ENCODE peak calls at places on chromosomes 7 and 10, in ten cellular contexts. One of them, this sample, is unnamed.
A peak's percentile ranks its signal among the peaks of the same experiment; 100 is the strongest.

GRCh38 chr10:75544381-75544780 is 113.0 kb downstream of the LRMDA start:
- DNase-seq in breast epithelium: no peak
- DNase-seq in SJSA1: peak; percentile 42
- DNase-seq in mammary epithelial cell: no peak
- DNase-seq in H9: no peak
- DNase-seq in spleen: no peak
- DNase-seq in PC-9: no peak
- DNase-seq in GM23248: peak; percentile 29
- DNase-seq in CD8-positive, alpha-beta memory T cell: no peak
- DNase-seq in A549: no peak
- DNase-seq in this sample: no peak

GRCh38 chr10:95337354-95337753 is 46.6 kb upstream of the PDLIM1 start:
- DNase-seq in breast epithelium: no peak
- DNase-seq in SJSA1: no peak
- DNase-seq in mammary epithelial cell: no peak
- DNase-seq in H9: no peak
- DNase-seq in spleen: no peak
- DNase-seq in PC-9: no peak
- DNase-seq in GM23248: no peak
- DNase-seq in CD8-positive, alpha-beta memory T cell: no peak
- DNase-seq in A549: no peak
- DNase-seq in this sample: no peak

GRCh38 chr10:5094265-5095205 is at the start of gene AKR1C3:
- DNase-seq in breast epithelium: no peak
- DNase-seq in SJSA1: peak; percentile 57
- DNase-seq in mammary epithelial cell: peak; percentile 80
- DNase-seq in H9: peak; percentile 60
- DNase-seq in spleen: no peak
- DNase-seq in PC-9: peak; percentile 37
- DNase-seq in GM23248: peak; percentile 88
- DNase-seq in CD8-positive, alpha-beta memory T cell: no peak
- DNase-seq in A549: peak; percentile 61
- DNase-seq in this sample: peak; percentile 73

GRCh38 chr10:88271736-88272135 is 311.4 kb downstream of the RNLS start:
- DNase-seq in breast epithelium: no peak
- DNase-seq in SJSA1: no peak
- DNase-seq in mammary epithelial cell: peak; percentile 50
- DNase-seq in H9: no peak
- DNase-seq in spleen: no peak
- DNase-seq in PC-9: no peak
- DNase-seq in GM23248: peak; percentile 50
- DNase-seq in CD8-positive, alpha-beta memory T cell: no peak
- DNase-seq in A549: no peak
- DNase-seq in this sample: no peak

GRCh38 chr10:124680675-124681074 is 63.5 kb downstream of the FAM53B start:
- DNase-seq in breast epithelium: no peak
- DNase-seq in SJSA1: no peak
- DNase-seq in mammary epithelial cell: no peak
- DNase-seq in H9: no peak
- DNase-seq in spleen: peak; percentile 88
- DNase-seq in PC-9: no peak
- DNase-seq in GM23248: peak; percentile 58
- DNase-seq in CD8-positive, alpha-beta memory T cell: no peak
- DNase-seq in A549: no peak
- DNase-seq in this sample: peak; percentile 90

GRCh38 chr7:55065079-55065478 is 46.3 kb downstream of the EGFR start:
- DNase-seq in breast epithelium: no peak
- DNase-seq in SJSA1: peak; percentile 97
- DNase-seq in mammary epithelial cell: peak; percentile 89
- DNase-seq in H9: no peak
- DNase-seq in spleen: no peak
- DNase-seq in PC-9: peak; percentile 78
- DNase-seq in GM23248: peak; percentile 100
- DNase-seq in CD8-positive, alpha-beta memory T cell: no peak
- DNase-seq in A549: peak; percentile 84
- DNase-seq in this sample: peak; percentile 81

GRCh38 chr10:125035136-125035535 is 93.2 kb downstream of the ZRANB1 start:
- DNase-seq in breast epithelium: no peak
- DNase-seq in SJSA1: peak; percentile 97
- DNase-seq in mammary epithelial cell: peak; percentile 83
- DNase-seq in H9: no peak
- DNase-seq in spleen: no peak
- DNase-seq in PC-9: peak; percentile 27
- DNase-seq in GM23248: peak; percentile 84
- DNase-seq in CD8-positive, alpha-beta memory T cell: no peak
- DNase-seq in A549: no peak
- DNase-seq in this sample: peak; percentile 98

GRCh38 chr10:129332476-129332875 is 134.6 kb upstream of the MGMT start:
- DNase-seq in breast epithelium: no peak
- DNase-seq in SJSA1: no peak
- DNase-seq in mammary epithelial cell: no peak
- DNase-seq in H9: peak; percentile 75
- DNase-seq in spleen: no peak
- DNase-seq in PC-9: no peak
- DNase-seq in GM23248: no peak
- DNase-seq in CD8-positive, alpha-beta memory T cell: no peak
- DNase-seq in A549: no peak
- DNase-seq in this sample: no peak

GRCh38 chr10:77531441-77532001 is 106.1 kb downstream of the KCNMA1 start:
- DNase-seq in breast epithelium: no peak
- DNase-seq in SJSA1: peak; percentile 91
- DNase-seq in mammary epithelial cell: peak; percentile 82
- DNase-seq in H9: no peak
- DNase-seq in spleen: no peak
- DNase-seq in PC-9: peak; percentile 45
- DNase-seq in GM23248: peak; percentile 96
- DNase-seq in CD8-positive, alpha-beta memory T cell: no peak
- DNase-seq in A549: peak; percentile 90
- DNase-seq in this sample: peak; percentile 85

GRCh38 chr7:151298765-151299164 is 42.8 kb upstream of the NUB1 start:
- DNase-seq in breast epithelium: no peak
- DNase-seq in SJSA1: no peak
- DNase-seq in mammary epithelial cell: no peak
- DNase-seq in H9: no peak
- DNase-seq in spleen: no peak
- DNase-seq in PC-9: no peak
- DNase-seq in GM23248: no peak
- DNase-seq in CD8-positive, alpha-beta memory T cell: no peak
- DNase-seq in A549: no peak
- DNase-seq in this sample: no peak

GRCh38 chr7:111990597-111990996 is 215.6 kb downstream of the DOCK4 start:
- DNase-seq in breast epithelium: no peak
- DNase-seq in SJSA1: no peak
- DNase-seq in mammary epithelial cell: no peak
- DNase-seq in H9: no peak
- DNase-seq in spleen: no peak
- DNase-seq in PC-9: no peak
- DNase-seq in GM23248: no peak
- DNase-seq in CD8-positive, alpha-beta memory T cell: no peak
- DNase-seq in A549: no peak
- DNase-seq in this sample: no peak

GRCh38 chr10:61904711-61905445 is 3.4 kb downstream of the ARID5B start:
- DNase-seq in breast epithelium: no peak
- DNase-seq in SJSA1: peak; percentile 45
- DNase-seq in mammary epithelial cell: peak; percentile 90
- DNase-seq in H9: no peak
- DNase-seq in spleen: no peak
- DNase-seq in PC-9: peak; percentile 22
- DNase-seq in GM23248: peak; percentile 89
- DNase-seq in CD8-positive, alpha-beta memory T cell: no peak
- DNase-seq in A549: peak; percentile 55
- DNase-seq in this sample: peak; percentile 94

GRCh38 chr10:79391231-79392019 is 44.2 kb downstream of the PPIF start:
- DNase-seq in breast epithelium: peak; percentile 40
- DNase-seq in SJSA1: no peak
- DNase-seq in mammary epithelial cell: no peak
- DNase-seq in H9: peak; percentile 17
- DNase-seq in spleen: peak; percentile 64
- DNase-seq in PC-9: no peak
- DNase-seq in GM23248: peak; percentile 56
- DNase-seq in CD8-positive, alpha-beta memory T cell: no peak
- DNase-seq in A549: no peak
- DNase-seq in this sample: peak; percentile 85

GRCh38 chr10:103545771-103546281 is 52.3 kb downstream of the NEURL1 start:
- DNase-seq in breast epithelium: peak; percentile 22
- DNase-seq in SJSA1: no peak
- DNase-seq in mammary epithelial cell: no peak
- DNase-seq in H9: peak; percentile 14
- DNase-seq in spleen: peak; percentile 54
- DNase-seq in PC-9: no peak
- DNase-seq in GM23248: no peak
- DNase-seq in CD8-positive, alpha-beta memory T cell: no peak
- DNase-seq in A549: no peak
- DNase-seq in this sample: no peak

GRCh38 chr7:107711301-107711700 is 32.6 kb upstream of the CBLL1 start:
- DNase-seq in breast epithelium: no peak
- DNase-seq in SJSA1: peak; percentile 50
- DNase-seq in mammary epithelial cell: peak; percentile 31
- DNase-seq in H9: no peak
- DNase-seq in spleen: no peak
- DNase-seq in PC-9: no peak
- DNase-seq in GM23248: peak; percentile 74
- DNase-seq in CD8-positive, alpha-beta memory T cell: no peak
- DNase-seq in A549: no peak
- DNase-seq in this sample: peak; percentile 53

GRCh38 chr7:157753713-157754415 is 417.1 kb downstream of the DNAJB6 start:
- DNase-seq in breast epithelium: no peak
- DNase-seq in SJSA1: no peak
- DNase-seq in mammary epithelial cell: no peak
- DNase-seq in H9: no peak
- DNase-seq in spleen: no peak
- DNase-seq in PC-9: no peak
- DNase-seq in GM23248: no peak
- DNase-seq in CD8-positive, alpha-beta memory T cell: no peak
- DNase-seq in A549: no peak
- DNase-seq in this sample: peak; percentile 85

GRCh38 chr10:47062801-47063200 is 151.6 kb downstream of the PTPN20 start:
- DNase-seq in breast epithelium: no peak
- DNase-seq in SJSA1: peak; percentile 7
- DNase-seq in mammary epithelial cell: no peak
- DNase-seq in H9: peak; percentile 57
- DNase-seq in spleen: peak; percentile 33
- DNase-seq in PC-9: no peak
- DNase-seq in GM23248: peak; percentile 41
- DNase-seq in CD8-positive, alpha-beta memory T cell: no peak
- DNase-seq in A549: no peak
- DNase-seq in this sample: peak; percentile 64

DNA sequence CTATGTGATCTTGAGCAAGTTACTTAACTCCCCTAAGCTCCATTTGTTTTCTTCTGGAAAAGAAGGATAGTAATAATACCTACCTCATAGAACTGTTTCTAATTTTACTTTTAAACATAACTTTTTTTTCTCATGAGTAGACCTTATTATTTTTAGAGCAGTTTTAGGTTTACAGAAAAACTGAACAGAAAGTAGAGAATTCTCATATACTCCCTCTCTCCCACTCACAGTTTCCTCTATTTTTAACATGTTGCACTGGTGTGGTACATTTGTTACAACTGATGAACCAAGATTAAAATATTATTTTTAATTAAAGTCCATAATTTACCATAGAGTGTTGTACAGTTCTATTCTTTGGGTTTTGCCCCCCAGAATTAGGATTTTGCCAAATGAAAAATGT is 221.3 kb upstream of the CSTF2T start:
- DNase-seq in breast epithelium: no peak
- DNase-seq in SJSA1: no peak
- DNase-seq in mammary epithelial cell: no peak
- DNase-seq in H9: no peak
- DNase-seq in spleen: no peak
- DNase-seq in PC-9: no peak
- DNase-seq in GM23248: no peak
- DNase-seq in CD8-positive, alpha-beta memory T cell: no peak
- DNase-seq in A549: no peak
- DNase-seq in this sample: no peak
- H3K4me1 ChIP-seq in breast epithelium: no peaks in the 10 kb centered on the region
- H3K4me1 ChIP-seq in SJSA1: no peaks in the 10 kb centered on the region
- H3K4me1 ChIP-seq in mammary epithelial cell: no peaks in the 10 kb centered on the region
- H3K4me1 ChIP-seq in H9: no peaks in the 10 kb centered on the region
- H3K4me1 ChIP-seq in spleen: peaks cover 5% of the 10 kb centered on the region
- H3K4me1 ChIP-seq in PC-9: no peaks in the 10 kb centered on the region
- H3K4me1 ChIP-seq in GM23248: no peaks in the 10 kb centered on the region
- H3K4me1 ChIP-seq in CD8-positive, alpha-beta memory T cell: no peaks in the 10 kb centered on the region
- H3K4me1 ChIP-seq in A549: no peaks in the 10 kb centered on the region
- H3K4me1 ChIP-seq in this sample: no peaks in the 10 kb centered on the region

GRCh38 chr7:132387596-132387995 is 188.7 kb downstream of the PLXNA4 start:
- DNase-seq in breast epithelium: no peak
- DNase-seq in SJSA1: no peak
- DNase-seq in mammary epithelial cell: no peak
- DNase-seq in H9: no peak
- DNase-seq in spleen: peak; percentile 47
- DNase-seq in PC-9: no peak
- DNase-seq in GM23248: no peak
- DNase-seq in CD8-positive, alpha-beta memory T cell: no peak
- DNase-seq in A549: no peak
- DNase-seq in this sample: no peak
- H3K4me1 ChIP-seq in breast epithelium: no peaks in the 10 kb centered on the region
- H3K4me1 ChIP-seq in SJSA1: no peaks in the 10 kb centered on the region
- H3K4me1 ChIP-seq in mammary epithelial cell: no peaks in the 10 kb centered on the region
- H3K4me1 ChIP-seq in H9: no peaks in the 10 kb centered on the region
- H3K4me1 ChIP-seq in spleen: peaks cover 6% of the 10 kb centered on the region
- H3K4me1 ChIP-seq in PC-9: no peaks in the 10 kb centered on the region
- H3K4me1 ChIP-seq in GM23248: no peaks in the 10 kb centered on the region
- H3K4me1 ChIP-seq in CD8-positive, alpha-beta memory T cell: no peaks in the 10 kb centered on the region
- H3K4me1 ChIP-seq in A549: no peaks in the 10 kb centered on the region
- H3K4me1 ChIP-seq in this sample: peaks cover 16% of the 10 kb centered on the region

DNA sequence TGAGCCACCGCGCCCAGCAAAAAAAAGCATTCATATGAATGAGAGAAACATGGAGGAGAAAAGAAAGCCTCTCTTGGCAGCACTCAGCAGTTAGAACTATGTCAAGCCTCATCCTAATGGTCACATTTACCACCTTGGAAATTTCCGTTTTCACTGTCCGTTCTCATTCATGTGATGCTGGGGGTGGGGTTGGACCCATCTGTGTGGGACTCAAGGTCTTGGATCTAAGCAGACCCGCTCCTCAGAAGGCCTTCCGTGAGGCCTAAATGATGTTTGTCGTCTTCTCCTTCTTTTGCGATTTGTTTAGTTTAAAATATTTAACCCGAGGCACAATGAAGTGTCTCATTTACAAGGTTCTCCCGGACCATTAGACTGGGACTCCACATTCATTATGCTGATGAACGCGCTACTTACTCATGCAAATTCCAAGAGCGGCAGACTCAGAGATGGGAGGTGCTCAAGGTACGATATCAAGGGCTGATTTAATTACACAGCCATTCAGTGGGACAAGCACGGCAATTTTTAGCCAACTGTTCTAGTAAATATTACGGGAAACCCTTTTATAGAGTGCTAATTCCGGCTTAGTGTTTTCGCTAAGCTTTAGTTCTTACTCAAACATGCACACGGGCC is 109.1 kb upstream of the EFCAB10 start:
- DNase-seq in breast epithelium: no peak
- DNase-seq in SJSA1: no peak
- DNase-seq in mammary epithelial cell: no peak
- DNase-seq in H9: peak; percentile 62
- DNase-seq in spleen: no peak
- DNase-seq in PC-9: no peak
- DNase-seq in GM23248: no peak
- DNase-seq in CD8-positive, alpha-beta memory T cell: no peak
- DNase-seq in A549: no peak
- DNase-seq in this sample: no peak
- H3K4me1 ChIP-seq in breast epithelium: no peaks in the 10 kb centered on the region
- H3K4me1 ChIP-seq in SJSA1: peaks cover 9% of the 10 kb centered on the region
- H3K4me1 ChIP-seq in mammary epithelial cell: no peaks in the 10 kb centered on the region
- H3K4me1 ChIP-seq in H9: peaks cover 15% of the 10 kb centered on the region
- H3K4me1 ChIP-seq in spleen: peaks cover 36% of the 10 kb centered on the region
- H3K4me1 ChIP-seq in PC-9: peaks cover 4% of the 10 kb centered on the region
- H3K4me1 ChIP-seq in GM23248: peaks cover 5% of the 10 kb centered on the region
- H3K4me1 ChIP-seq in CD8-positive, alpha-beta memory T cell: peaks cover 26% of the 10 kb centered on the region
- H3K4me1 ChIP-seq in A549: peaks cover 9% of the 10 kb centered on the region
- H3K4me1 ChIP-seq in this sample: peaks cover 11% of the 10 kb centered on the region

GRCh38 chr10:91613411-91614253 is 19.2 kb downstream of the PPP1R3C start:
- DNase-seq in breast epithelium: no peak
- DNase-seq in SJSA1: peak; percentile 94
- DNase-seq in mammary epithelial cell: peak; percentile 90
- DNase-seq in H9: no peak
- DNase-seq in spleen: no peak
- DNase-seq in PC-9: peak; percentile 40
- DNase-seq in GM23248: peak; percentile 97
- DNase-seq in CD8-positive, alpha-beta memory T cell: no peak
- DNase-seq in A549: peak; percentile 81
- DNase-seq in this sample: peak; percentile 91
- H3K4me1 ChIP-seq in breast epithelium: no peaks in the 10 kb centered on the region
- H3K4me1 ChIP-seq in SJSA1: peaks cover 59% of the 10 kb centered on the region
- H3K4me1 ChIP-seq in mammary epithelial cell: peaks cover 30% of the 10 kb centered on the region
- H3K4me1 ChIP-seq in H9: no peaks in the 10 kb centered on the region
- H3K4me1 ChIP-seq in spleen: no peaks in the 10 kb centered on the region
- H3K4me1 ChIP-seq in PC-9: peaks cover 43% of the 10 kb centered on the region
- H3K4me1 ChIP-seq in GM23248: peaks cover 73% of the 10 kb centered on the region
- H3K4me1 ChIP-seq in CD8-positive, alpha-beta memory T cell: no peaks in the 10 kb centered on the region
- H3K4me1 ChIP-seq in A549: peaks cover 54% of the 10 kb centered on the region
- H3K4me1 ChIP-seq in this sample: peaks cover 55% of the 10 kb centered on the region